ENCODE peak calls at places on chromosomes 6 and 20, in eight cellular contexts. U, H, Y, N, W, L, G and V are unnamed samples.

GRCh38 chr20:50071039-50071888 is 41.7 kb downstream of the UBE2V1 start:
- DNase-seq in U (peak; percentile 87), L (peak; percentile 93), G (peak; percentile 88), H (peak; percentile 98), W (peak; percentile 92), Y (peak; percentile 100), N (peak; percentile 96), V (peak; percentile 98)

GRCh38 chr20:16208443-16208842 is 364.8 kb downstream of the KIF16B start:
- DNase-seq in H (no peak), L (no peak), N (no peak), G (no peak), U (no peak), Y (no peak), W (no peak), V (no peak)

GRCh38 chr20:32457476-32457986 is 99.4 kb downstream of the ASXL1 start:
- DNase-seq in G (peak; percentile 64), L (peak; percentile 95), Y (peak; percentile 85), H (no peak), U (peak; percentile 81), N (no peak), W (no peak), V (no peak)

GRCh38 chr20:37914672-37915433 is 11.9 kb downstream of the VSTM2L start:
- DNase-seq in H (peak; percentile 22), N (no peak), L (peak; percentile 76), W (no peak), G (no peak), Y (peak; percentile 51), U (no peak), V (peak; percentile 26)

GRCh38 chr6:127210725-127211124 is 55.9 kb upstream of the RNF146 start:
- DNase-seq in N (no peak), L (no peak), H (no peak), Y (no peak), G (no peak), W (no peak), U (no peak), V (no peak)

GRCh38 chr6:131042664-131043063 is 20.4 kb downstream of the EPB41L2 start:
- DNase-seq in N (no peak), Y (no peak), W (no peak), U (no peak), L (no peak), H (no peak), G (no peak), V (no peak)

GRCh38 chr6:47603995-47604394 is 94.4 kb upstream of the ADGRF4 start:
- DNase-seq in U (no peak), H (no peak), W (no peak), N (no peak), Y (no peak), G (no peak), L (no peak), V (no peak)

GRCh38 chr6:75204222-75204958 is 1.5 kb downstream of the COL12A1 start:
- DNase-seq in L (peak; percentile 83), W (no peak), U (peak; percentile 80), G (peak; percentile 24), Y (peak; percentile 70), N (no peak), H (peak; percentile 55), V (no peak)

GRCh38 chr20:63320041-63320511 is 27.1 kb downstream of the COL20A1 start:
- DNase-seq in N (no peak), W (no peak), Y (no peak), U (no peak), G (no peak), H (no peak), L (no peak), V (no peak)

GRCh38 chr20:38110525-38111178 is 54.4 kb downstream of the TGM2 start:
- DNase-seq in W (no peak), Y (no peak), G (no peak), U (no peak), L (no peak), H (no peak), N (no peak), V (no peak)

GRCh38 chr6:37695273-37695672 is 2.4 kb downstream of the MDGA1 start:
- DNase-seq in H (no peak), W (no peak), G (no peak), L (no peak), N (no peak), Y (no peak), U (no peak), V (no peak)

GRCh38 chr20:56974499-56975250 is 291.8 kb downstream of the BMP7 start:
- DNase-seq in N (no peak), Y (peak; percentile 70), W (no peak), G (no peak), U (peak; percentile 26), L (peak; percentile 72), H (peak; percentile 12), V (no peak)

GRCh38 chr6:3208096-3208774 is 19.2 kb downstream of the TUBB2B start:
- DNase-seq in N (no peak), U (no peak), G (no peak), L (no peak), Y (no peak), H (no peak), W (no peak), V (no peak)

GRCh38 chr6:118284736-118285360 is 263.2 kb upstream of the PLN start:
- DNase-seq in H (no peak), N (no peak), U (no peak), Y (no peak), L (no peak), G (peak; percentile 66), W (no peak), V (no peak)

GRCh38 chr6:91304506-91304905 is 717.6 kb upstream of the MAP3K7 start:
- DNase-seq in U (no peak), W (no peak), H (no peak), L (no peak), G (no peak), Y (no peak), N (no peak), V (no peak)

GRCh38 chr6:23097569-23097968 is 528.2 kb downstream of the HDGFL1 start:
- DNase-seq in W (no peak), G (no peak), L (no peak), U (no peak), H (no peak), Y (no peak), N (no peak), V (no peak)

GRCh38 chr6:43172127-43173007 is 1.3 kb downstream of the SRF start:
- DNase-seq in N (peak; percentile 34), L (peak; percentile 65), H (peak; percentile 59), W (peak; percentile 41), G (peak; percentile 72), U (peak; percentile 49), Y (peak; percentile 33), V (peak; percentile 45)

GRCh38 chr6:33813960-33814662 is 10.3 kb upstream of the MLN start:
- DNase-seq in W (no peak), Y (no peak), L (no peak), U (no peak), N (no peak), G (no peak), H (no peak), V (no peak)

GRCh38 chr20:11454966-11455799 is 462.5 kb upstream of the BTBD3 start:
- DNase-seq in U (no peak), H (no peak), L (peak; percentile 5), N (no peak), W (no peak), Y (no peak), G (no peak), V (no peak)